ENCODE peak calls at places on chromosomes 6 and 20, in four cellular contexts. One of them, this sample, is unnamed.

GRCh38 chr6:106279179-106279578 is 46.4 kb downstream of the ATG5 start:
- DNase-seq in HepG2: no peak
- DNase-seq in SK-N-SH: no peak
- DNase-seq in GM12878: no peak
- DNase-seq in this sample: no peak

GRCh38 chr6:100343678-100344077 is 121.0 kb downstream of the SIM1 start:
- DNase-seq in GM12878: no peak
- DNase-seq in SK-N-SH: no peak
- DNase-seq in HepG2: no peak
- DNase-seq in this sample: peak

GRCh38 chr6:53065266-53066058 is at the start of gene FBXO9:
- DNase-seq in SK-N-SH: peak
- DNase-seq in GM12878: no peak
- DNase-seq in HepG2: peak
- DNase-seq in this sample: peak

GRCh38 chr6:6392214-6393068 is 72.0 kb upstream of the F13A1 start:
- DNase-seq in GM12878: peak
- DNase-seq in SK-N-SH: no peak
- DNase-seq in HepG2: no peak
- DNase-seq in this sample: no peak

GRCh38 chr20:18904624-18905023 is 91.0 kb downstream of the SCP2D1 start:
- DNase-seq in SK-N-SH: no peak
- DNase-seq in GM12878: no peak
- DNase-seq in HepG2: no peak
- DNase-seq in this sample: no peak

GRCh38 chr20:56163806-56164205 is 84.7 kb upstream of the MC3R start:
- DNase-seq in GM12878: no peak
- DNase-seq in HepG2: no peak
- DNase-seq in SK-N-SH: no peak
- DNase-seq in this sample: no peak

GRCh38 chr6:30101939-30102700 is 10.8 kb downstream of the TRIM31 start:
- DNase-seq in HepG2: peak
- DNase-seq in GM12878: no peak
- DNase-seq in SK-N-SH: peak
- DNase-seq in this sample: peak

GRCh38 chr6:112640895-112641294 is 293.8 kb downstream of the RFPL4B start:
- DNase-seq in GM12878: no peak
- DNase-seq in SK-N-SH: peak
- DNase-seq in HepG2: no peak
- DNase-seq in this sample: no peak

GRCh38 chr6:92122746-92123145 is 1296.6 kb downstream of the EPHA7 start:
- DNase-seq in HepG2: peak
- DNase-seq in GM12878: no peak
- DNase-seq in SK-N-SH: peak
- DNase-seq in this sample: no peak

GRCh38 chr20:4074877-4075455 is 59.6 kb upstream of the RNF24 start:
- DNase-seq in SK-N-SH: no peak
- DNase-seq in GM12878: no peak
- DNase-seq in HepG2: no peak
- DNase-seq in this sample: peak

GRCh38 chr6:96990462-96990861 is 65.9 kb downstream of the KLHL32 start:
- DNase-seq in HepG2: no peak
- DNase-seq in GM12878: no peak
- DNase-seq in SK-N-SH: no peak
- DNase-seq in this sample: no peak

GRCh38 chr6:31308050-31308844 is 36.4 kb upstream of the HLA-C start:
- DNase-seq in HepG2: no peak
- DNase-seq in GM12878: no peak
- DNase-seq in SK-N-SH: no peak
- DNase-seq in this sample: no peak

GRCh38 chr6:105409734-105410133 is 6.9 kb upstream of the PREP start:
- DNase-seq in SK-N-SH: no peak
- DNase-seq in GM12878: no peak
- DNase-seq in HepG2: no peak
- DNase-seq in this sample: no peak

GRCh38 chr6:54327631-54328030 is 19.4 kb downstream of the TINAG start:
- DNase-seq in SK-N-SH: no peak
- DNase-seq in GM12878: no peak
- DNase-seq in HepG2: no peak
- DNase-seq in this sample: no peak

GRCh38 chr20:57460781-57461465 is 64.0 kb downstream of the CTCFL start:
- DNase-seq in SK-N-SH: no peak
- DNase-seq in GM12878: no peak
- DNase-seq in HepG2: no peak
- DNase-seq in this sample: no peak

GRCh38 chr6:153117986-153118886 is 12.8 kb downstream of the RGS17 start:
- DNase-seq in SK-N-SH: no peak
- DNase-seq in HepG2: no peak
- DNase-seq in GM12878: peak
- DNase-seq in this sample: peak

GRCh38 chr6:137094411-137095008 is 49.7 kb upstream of the IL20RA start:
- DNase-seq in HepG2: peak
- DNase-seq in GM12878: peak
- DNase-seq in SK-N-SH: peak
- DNase-seq in this sample: peak

GRCh38 chr6:116251568-116252384 is 2.1 kb downstream of the TSPYL4 start:
- DNase-seq in HepG2: no peak
- DNase-seq in SK-N-SH: no peak
- DNase-seq in GM12878: no peak
- DNase-seq in this sample: no peak

GRCh38 chr20:54688476-54688875 is 213.1 kb downstream of the DOK5 start:
- DNase-seq in GM12878: no peak
- DNase-seq in SK-N-SH: no peak
- DNase-seq in HepG2: no peak
- DNase-seq in this sample: no peak

GRCh38 chr6:158605266-158605878 is 39.2 kb downstream of the DYNLT1 start:
- DNase-seq in GM12878: peak
- DNase-seq in HepG2: peak
- DNase-seq in SK-N-SH: peak
- DNase-seq in this sample: peak

GRCh38 chr20:46112430-46113020 is 5.6 kb upstream of the CD40 start:
- DNase-seq in HepG2: no peak
- DNase-seq in GM12878: no peak
- DNase-seq in SK-N-SH: peak
- DNase-seq in this sample: no peak

GRCh38 chr6:146544783-146545182 is 1.1 kb downstream of the RAB32 start:
- DNase-seq in SK-N-SH: no peak
- DNase-seq in GM12878: no peak
- DNase-seq in HepG2: no peak
- DNase-seq in this sample: no peak

GRCh38 chr6:7073810-7074525 is 33.8 kb upstream of the RREB1 start:
- DNase-seq in GM12878: peak
- DNase-seq in HepG2: no peak
- DNase-seq in SK-N-SH: no peak
- DNase-seq in this sample: peak

GRCh38 chr6:1850581-1851157 is 241.0 kb downstream of the FOXC1 start:
- DNase-seq in HepG2: no peak
- DNase-seq in GM12878: no peak
- DNase-seq in SK-N-SH: peak
- DNase-seq in this sample: no peak

GRCh38 chr20:18596270-18596669 is 8.4 kb downstream of the DTD1 start:
- DNase-seq in HepG2: no peak
- DNase-seq in GM12878: no peak
- DNase-seq in SK-N-SH: no peak
- DNase-seq in this sample: no peak

GRCh38 chr20:43720007-43720406 is 6.8 kb downstream of the GTSF1L start:
- DNase-seq in HepG2: no peak
- DNase-seq in GM12878: no peak
- DNase-seq in SK-N-SH: no peak
- DNase-seq in this sample: no peak

GRCh38 chr20:4022386-4023350 is 7.3 kb upstream of the RNF24 start:
- DNase-seq in SK-N-SH: no peak
- DNase-seq in GM12878: no peak
- DNase-seq in HepG2: no peak
- DNase-seq in this sample: no peak

GRCh38 chr6:146026873-146027272 is 2.0 kb upstream of the GRM1 start:
- DNase-seq in SK-N-SH: no peak
- DNase-seq in GM12878: no peak
- DNase-seq in HepG2: no peak
- DNase-seq in this sample: no peak

GRCh38 chr6:14415452-14415851 is 297.9 kb downstream of the CD83 start:
- DNase-seq in HepG2: no peak
- DNase-seq in SK-N-SH: no peak
- DNase-seq in GM12878: no peak
- DNase-seq in this sample: no peak

GRCh38 chr6:130965657-130966056 is 97.4 kb downstream of the EPB41L2 start:
- DNase-seq in GM12878: no peak
- DNase-seq in SK-N-SH: no peak
- DNase-seq in HepG2: no peak
- DNase-seq in this sample: no peak

GRCh38 chr6:130968486-130968885 is 94.6 kb downstream of the EPB41L2 start:
- DNase-seq in SK-N-SH: no peak
- DNase-seq in HepG2: no peak
- DNase-seq in GM12878: no peak
- DNase-seq in this sample: no peak

GRCh38 chr6:130966581-130966980 is 96.5 kb downstream of the EPB41L2 start:
- DNase-seq in SK-N-SH: no peak
- DNase-seq in GM12878: no peak
- DNase-seq in HepG2: no peak
- DNase-seq in this sample: no peak

GRCh38 chr6:130969807-130970491 is 93.1 kb downstream of the EPB41L2 start:
- DNase-seq in HepG2: peak
- DNase-seq in SK-N-SH: no peak
- DNase-seq in GM12878: no peak
- DNase-seq in this sample: no peak

DNA sequence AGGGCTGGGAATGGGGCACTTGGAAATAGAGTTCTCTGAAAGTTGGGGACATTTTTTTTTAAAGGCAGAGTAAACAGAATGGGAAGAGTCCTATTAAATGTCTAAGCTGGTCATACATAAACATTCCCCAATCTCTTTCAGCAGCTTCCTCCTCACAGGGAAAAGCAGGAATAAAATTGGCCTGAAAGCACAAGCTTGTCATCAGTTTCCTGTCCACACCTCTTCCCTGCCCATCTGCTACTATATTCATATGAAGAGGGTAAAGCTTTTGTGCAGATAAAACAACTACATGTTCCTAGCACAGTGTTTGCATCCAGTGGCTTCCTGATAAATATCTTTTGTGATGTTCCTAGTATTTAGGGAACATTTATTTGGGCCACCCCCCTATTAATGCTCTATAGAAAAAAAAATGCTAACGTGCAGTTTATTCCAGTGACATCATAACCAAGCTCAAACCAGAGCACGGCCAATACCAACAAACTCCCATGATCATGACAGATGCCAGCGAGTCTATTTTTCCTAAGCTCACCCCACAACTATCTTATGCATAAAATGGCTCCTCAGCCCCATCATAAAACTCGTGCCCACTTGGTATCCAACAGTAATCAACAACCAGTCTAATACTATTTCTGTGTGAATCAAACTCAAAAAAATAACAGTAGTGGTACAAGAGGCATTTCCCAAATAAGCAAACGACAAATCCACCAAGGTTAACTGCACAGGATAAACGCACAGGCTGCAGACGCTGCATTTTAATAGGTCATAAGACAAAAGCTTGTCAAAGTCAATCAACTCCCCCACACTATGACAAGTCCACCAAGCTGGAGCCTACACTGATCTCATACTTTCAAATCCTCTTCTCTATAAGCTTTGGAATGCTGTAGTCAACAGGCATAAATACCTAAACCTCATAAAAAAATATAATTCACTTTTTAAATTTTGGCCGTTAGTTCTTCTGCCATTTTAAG is 95.3 kb downstream of the EPB41L2 start:
- DNase-seq in SK-N-SH: no peak
- DNase-seq in GM12878: no peak
- DNase-seq in HepG2: no peak
- DNase-seq in this sample: no peak
- TF ChIP-seq GABPA in SK-N-SH: no peak
- TF ChIP-seq GABPA in GM12878: no peak
- TF ChIP-seq GABPA in HepG2: no peak
- TF ChIP-seq GABPA in this sample: no peak

GRCh38 chr6:34535646-34536045 is 20.5 kb downstream of the SPDEF start:
- DNase-seq in GM12878: no peak
- DNase-seq in SK-N-SH: no peak
- DNase-seq in HepG2: no peak
- DNase-seq in this sample: no peak

GRCh38 chr6:34537922-34538550 is 18.1 kb downstream of the SPDEF start:
- DNase-seq in GM12878: no peak
- DNase-seq in SK-N-SH: no peak
- DNase-seq in HepG2: no peak
- DNase-seq in this sample: no peak

GRCh38 chr6:34536251-34536958 is 19.7 kb downstream of the SPDEF start:
- DNase-seq in GM12878: no peak
- DNase-seq in SK-N-SH: no peak
- DNase-seq in HepG2: no peak
- DNase-seq in this sample: no peak

GRCh38 chr6:34538581-34538980 is 17.5 kb downstream of the SPDEF start:
- DNase-seq in HepG2: no peak
- DNase-seq in GM12878: no peak
- DNase-seq in SK-N-SH: no peak
- DNase-seq in this sample: no peak

GRCh38 chr6:34536959-34537848 is 18.9 kb downstream of the SPDEF start:
- DNase-seq in SK-N-SH: no peak
- DNase-seq in GM12878: no peak
- DNase-seq in HepG2: no peak
- DNase-seq in this sample: no peak
- TF ChIP-seq CTCF in SK-N-SH: no peak
- TF ChIP-seq CTCF in GM12878: no peak
- TF ChIP-seq CTCF in HepG2: no peak
- TF ChIP-seq CTCF in this sample: no peak

GRCh38 chr6:40177596-40177995 is 243.3 kb upstream of the MOCS1 start:
- DNase-seq in HepG2: no peak
- DNase-seq in SK-N-SH: no peak
- DNase-seq in GM12878: no peak
- DNase-seq in this sample: no peak
- TF ChIP-seq REST in HepG2: no peak
- TF ChIP-seq REST in SK-N-SH: no peak
- TF ChIP-seq REST in GM12878: no peak
- TF ChIP-seq REST in this sample: no peak

DNA sequence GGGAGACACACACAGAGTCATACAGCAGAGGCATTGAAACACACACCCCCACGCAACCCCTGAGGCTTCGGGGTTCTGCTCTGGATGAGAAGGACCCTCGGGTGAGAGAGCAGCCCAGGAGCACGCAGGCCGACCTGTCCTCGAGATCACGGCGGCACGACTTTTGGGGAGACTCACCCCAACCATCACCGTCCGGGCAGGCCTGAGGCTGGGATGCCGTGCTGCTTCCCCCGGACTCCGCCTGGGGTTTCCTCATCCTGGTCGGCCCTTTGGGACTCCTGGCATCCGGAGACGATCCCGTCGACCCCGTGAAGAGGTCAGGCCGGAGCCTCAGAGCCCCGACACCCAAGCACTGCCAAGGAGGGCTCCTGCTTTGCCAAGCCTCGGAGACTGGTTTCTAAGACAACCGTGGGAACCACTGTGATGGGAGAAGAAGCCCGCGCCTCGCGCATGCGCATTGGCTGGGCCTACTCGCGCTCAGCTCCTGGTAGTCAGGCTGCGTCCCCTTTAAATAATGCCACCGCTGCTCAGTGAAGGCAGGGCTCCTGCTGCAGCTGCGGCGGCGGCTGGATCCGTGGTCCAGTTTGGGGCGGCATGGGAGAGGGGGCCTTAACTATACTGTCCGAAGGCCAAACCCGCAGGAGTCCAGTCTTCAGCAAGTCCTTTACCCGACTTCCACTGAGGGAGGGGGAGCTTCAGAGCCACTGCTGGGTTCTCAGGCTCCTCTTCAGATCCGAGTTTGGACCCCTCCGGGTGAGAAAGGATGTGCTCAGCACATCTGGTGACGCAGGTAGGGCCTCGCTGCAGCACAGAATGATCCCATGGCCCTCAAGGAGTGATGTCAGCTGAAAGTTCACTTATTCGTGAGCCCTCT is 171.4 kb upstream of the ZNF337 start:
- DNase-seq in GM12878: no peak
- DNase-seq in SK-N-SH: peak
- DNase-seq in HepG2: no peak
- DNase-seq in this sample: no peak
- TF ChIP-seq GABPA in GM12878: no peak
- TF ChIP-seq GABPA in SK-N-SH: no peak
- TF ChIP-seq GABPA in HepG2: no peak
- TF ChIP-seq GABPA in this sample: no peak

This sample was measured in HL-60.